ENCODE peak calls at places on chromosomes 7 and 10, in seven cellular contexts. F, T, Z, Q, L, X and K are unnamed samples.

GRCh38 chr10:71456631-71457030 is 59.9 kb downstream of the CDH23 start:
- DNase-seq in F (no peak), T (no peak), Z (no peak), Q (no peak), L (no peak), X (no peak), K (no peak)

GRCh38 chr7:152392254-152392653 is 43.5 kb downstream of the KMT2C start:
- DNase-seq in F (no peak), T (no peak), Z (no peak), Q (no peak), L (no peak), X (no peak), K (no peak)

GRCh38 chr7:44587843-44588711 is 6.0 kb upstream of the TMED4 start:
- DNase-seq in F (no peak), T (peak), Z (peak), Q (peak), L (peak), X (peak), K (no peak)

GRCh38 chr10:26573674-26574073 is 123.8 kb upstream of the PDSS1 start:
- DNase-seq in F (no peak), T (no peak), Z (no peak), Q (no peak), L (peak), X (no peak), K (no peak)

GRCh38 chr10:86312701-86313270 is 53.8 kb downstream of the GRID1 start:
- DNase-seq in F (no peak), T (no peak), Z (peak), Q (no peak), L (no peak), X (no peak), K (no peak)

GRCh38 chr7:27112960-27113949 is 10.8 kb upstream of the HOXA2 start:
- DNase-seq in F (no peak), T (no peak), Z (peak), Q (peak), L (peak), X (no peak), K (no peak)

GRCh38 chr7:117112640-117113039 is 159.3 kb downstream of the ST7 start:
- DNase-seq in F (no peak), T (no peak), Z (no peak), Q (no peak), L (no peak), X (no peak), K (no peak)

GRCh38 chr10:7491949-7492659 is 81.3 kb upstream of the SFMBT2 start:
- DNase-seq in F (no peak), T (no peak), Z (no peak), Q (no peak), L (no peak), X (no peak), K (no peak)

GRCh38 chr7:50302486-50303081 is 1.9 kb upstream of the IKZF1 start:
- DNase-seq in F (no peak), T (no peak), Z (no peak), Q (no peak), L (no peak), X (no peak), K (no peak)

GRCh38 chr7:130921391-130922180 is 187.6 kb upstream of the KLF14 start:
- DNase-seq in F (peak), T (no peak), Z (peak), Q (no peak), L (no peak), X (no peak), K (no peak)

GRCh38 chr10:35191523-35191922 is 64.9 kb downstream of the CREM start:
- DNase-seq in F (no peak), T (no peak), Z (no peak), Q (no peak), L (no peak), X (no peak), K (no peak)

GRCh38 chr10:33612116-33612515 is 277.6 kb upstream of the NRP1 start:
- DNase-seq in F (no peak), T (no peak), Z (no peak), Q (no peak), L (no peak), X (no peak), K (no peak)

GRCh38 chr10:58892039-58892665 is 284.3 kb upstream of the PHYHIPL start:
- DNase-seq in F (no peak), T (no peak), Z (no peak), Q (no peak), L (no peak), X (no peak), K (no peak)

GRCh38 chr10:12656518-12657142 is 307.3 kb downstream of the CAMK1D start:
- DNase-seq in F (no peak), T (no peak), Z (peak), Q (no peak), L (peak), X (peak), K (no peak)

DNA sequence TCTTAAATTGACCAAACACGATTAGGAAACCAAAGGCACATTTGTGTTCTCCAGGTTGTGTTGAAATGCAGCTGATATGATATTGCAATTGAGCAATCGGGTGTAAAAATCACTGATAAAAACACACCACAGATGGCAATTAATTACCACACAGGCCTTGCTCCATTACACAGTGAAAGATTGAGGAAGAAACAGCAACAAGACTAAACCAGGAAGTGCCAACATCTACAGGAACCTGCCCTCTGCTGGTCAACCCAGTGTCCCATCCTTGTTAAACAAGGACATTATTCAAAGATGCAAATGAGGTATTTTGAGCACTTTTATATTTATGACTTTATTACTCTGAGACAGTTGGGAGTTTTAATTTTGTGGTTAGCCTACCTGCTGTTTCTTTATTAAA is 765.6 kb upstream of the GHITM start:
- DNase-seq in F (no peak), T (peak), Z (peak), Q (no peak), L (peak), X (no peak), K (no peak)
- TF ChIP-seq CTCF in F (no peak), T (peak), Z (peak), Q (no peak), L (peak), X (peak), K (peak)

GRCh38 chr10:83961620-83962019 is 177.7 kb upstream of the GHITM start:
- DNase-seq in F (no peak), T (no peak), Z (no peak), Q (no peak), L (no peak), X (no peak), K (no peak)
- TF ChIP-seq CTCF in F (no peak), T (no peak), Z (no peak), Q (no peak), L (peak), X (peak), K (peak)

GRCh38 chr7:138979226-138979979 is 1.8 kb downstream of the KIAA1549 start:
- DNase-seq in F (no peak), T (no peak), Z (no peak), Q (no peak), L (no peak), X (no peak), K (no peak)
- TF ChIP-seq CTCF in F (no peak), T (no peak), Z (no peak), Q (no peak), L (no peak), X (no peak), K (peak)

GRCh38 chr10:111856631-111857030 is 326.9 kb downstream of the GPAM start:
- DNase-seq in F (no peak), T (no peak), Z (peak), Q (no peak), L (peak), X (no peak), K (no peak)
- TF ChIP-seq CTCF in F (peak), T (peak), Z (no peak), Q (no peak), L (peak), X (peak), K (no peak)

GRCh38 chr7:66630529-66630928 is 1.8 kb downstream of the KCTD7 start:
- DNase-seq in F (no peak), T (no peak), Z (no peak), Q (no peak), L (no peak), X (no peak), K (no peak)
- TF ChIP-seq CTCF in F (no peak), T (no peak), Z (no peak), Q (no peak), L (no peak), X (no peak), K (no peak)

DNA sequence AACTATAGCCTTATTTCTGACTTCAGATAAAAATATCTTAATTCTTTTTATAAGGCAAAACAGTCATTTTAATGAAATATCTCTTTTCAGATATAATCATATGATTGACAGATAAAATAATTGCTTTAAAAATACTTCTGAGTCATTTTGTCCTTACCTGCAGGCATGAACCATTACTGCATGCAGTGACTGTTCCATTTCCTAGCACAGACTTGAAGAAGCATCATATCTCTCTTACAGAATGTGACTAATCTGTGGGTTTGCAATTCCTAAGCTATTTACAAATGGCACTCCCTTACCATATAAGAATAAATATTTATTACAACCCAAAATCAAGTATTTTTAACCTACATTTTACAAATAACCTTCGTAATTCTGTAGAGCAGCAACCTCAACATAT is 120.7 kb downstream of the SRPK2 start:
- DNase-seq in F (no peak), T (no peak), Z (no peak), Q (no peak), L (peak), X (peak), K (no peak)
- TF ChIP-seq CTCF in F (peak), T (no peak), Z (no peak), Q (no peak), L (no peak), X (no peak), K (no peak)

GRCh38 chr10:99484626-99485581 is 47.8 kb upstream of the NKX2-3 start:
- DNase-seq in F (no peak), T (peak), Z (no peak), Q (no peak), L (no peak), X (no peak), K (no peak)
- TF ChIP-seq CTCF in F (no peak), T (no peak), Z (no peak), Q (no peak), L (peak), X (peak), K (no peak)

GRCh38 chr7:25894902-25895791 is 256.9 kb upstream of the NFE2L3 start:
- DNase-seq in F (peak), T (peak), Z (peak), Q (peak), L (peak), X (peak), K (no peak)
- TF ChIP-seq CTCF in F (peak), T (peak), Z (peak), Q (peak), L (peak), X (peak), K (peak)